ENCODE peak calls at places on chromosomes 11 and 22, in six cellular contexts. N is PC-9, K is hepatocyte, E is right lobe of liver, B is A549, S is tibial artery. G is an unnamed sample.

GRCh38 chr11:58503361-58503856 is 4.5 kb downstream of the OR5B21 start:
- DNase-seq in E (no peak), B (no peak), N (no peak), S (no peak), K (no peak), G (no peak)

GRCh38 chr11:6703247-6704063 is 20.3 kb upstream of the MRPL17 start:
- DNase-seq in N (peak), E (peak), S (peak), B (peak), K (peak), G (peak)

GRCh38 chr11:92219476-92219875 is 5.1 kb upstream of the FAT3 start:
- DNase-seq in N (no peak), S (no peak), K (no peak), B (no peak), E (no peak), G (no peak)

GRCh38 chr22:32695451-32695891 is 106.0 kb upstream of the TIMP3 start:
- DNase-seq in N (peak), B (peak), K (peak), S (no peak), E (no peak), G (no peak)

GRCh38 chr11:115452245-115452644 is 52.0 kb downstream of the CADM1 start:
- DNase-seq in K (no peak), B (peak), N (no peak), E (no peak), S (no peak), G (no peak)

GRCh38 chr11:113377606-113378005 is 10.0 kb upstream of the ANKK1 start:
- DNase-seq in N (no peak), K (no peak), B (no peak), E (no peak), S (no peak), G (no peak)

GRCh38 chr11:44578279-44578678 is 12.8 kb downstream of the CD82 start:
- DNase-seq in E (no peak), K (no peak), N (no peak), S (no peak), B (no peak), G (no peak)

GRCh38 chr22:35445933-35446332 is 46.0 kb downstream of the MCM5 start:
- DNase-seq in E (no peak), K (no peak), B (no peak), N (no peak), S (no peak), G (no peak)

GRCh38 chr11:83836883-83837654 is 550.9 kb upstream of the CCDC90B start:
- DNase-seq in E (peak), K (peak), S (no peak), N (no peak), B (peak), G (no peak)

GRCh38 chr22:47631571-47632102 is 869.2 kb downstream of the TBC1D22A start:
- DNase-seq in E (no peak), K (no peak), N (peak), B (no peak), S (no peak), G (no peak)

GRCh38 chr11:22930816-22931594 is 70.7 kb upstream of the CCDC179 start:
- DNase-seq in S (no peak), E (no peak), N (no peak), B (no peak), K (no peak), G (no peak)

GRCh38 chr11:119375629-119376196 is 5.8 kb downstream of the USP2 start:
- DNase-seq in K (no peak), S (peak), N (no peak), B (no peak), E (peak), G (no peak)

GRCh38 chr22:30424471-30425326 is 869 bp upstream of the MTFP1 start:
- DNase-seq in B (peak), E (peak), N (no peak), S (no peak), K (peak), G (no peak)

GRCh38 chr11:107683807-107684206 is 28.0 kb downstream of the SLN start:
- DNase-seq in N (no peak), E (no peak), K (no peak), S (no peak), B (peak), G (no peak)

GRCh38 chr22:24153353-24153752 is 27.9 kb upstream of the SUSD2 start:
- DNase-seq in B (no peak), N (no peak), K (peak), S (no peak), E (no peak), G (no peak)

GRCh38 chr11:69888671-69889076 is 69.5 kb upstream of the FGF3 start:
- DNase-seq in N (peak), S (no peak), B (peak), E (peak), K (peak), G (no peak)

GRCh38 chr22:24134090-24134846 is 47.0 kb upstream of the SUSD2 start:
- DNase-seq in K (no peak), N (no peak), S (peak), B (no peak), E (no peak), G (no peak)

GRCh38 chr11:45091563-45092392 is 54.7 kb upstream of the PRDM11 start:
- DNase-seq in K (no peak), E (no peak), N (peak), S (no peak), B (peak), G (no peak)

GRCh38 chr11:113345978-113346377 is 31.6 kb downstream of the TTC12 start:
- DNase-seq in E (no peak), N (no peak), B (no peak), S (no peak), K (peak), G (peak)

GRCh38 chr22:29060931-29061330 is 700 bp downstream of the C22orf31 start:
- DNase-seq in E (no peak), B (no peak), K (no peak), N (no peak), S (no peak), G (no peak)

GRCh38 chr11:283405-284080 is 5.3 kb downstream of the NLRP6 start:
- DNase-seq in K (no peak), N (no peak), S (peak), B (no peak), E (no peak), G (no peak)

DNA sequence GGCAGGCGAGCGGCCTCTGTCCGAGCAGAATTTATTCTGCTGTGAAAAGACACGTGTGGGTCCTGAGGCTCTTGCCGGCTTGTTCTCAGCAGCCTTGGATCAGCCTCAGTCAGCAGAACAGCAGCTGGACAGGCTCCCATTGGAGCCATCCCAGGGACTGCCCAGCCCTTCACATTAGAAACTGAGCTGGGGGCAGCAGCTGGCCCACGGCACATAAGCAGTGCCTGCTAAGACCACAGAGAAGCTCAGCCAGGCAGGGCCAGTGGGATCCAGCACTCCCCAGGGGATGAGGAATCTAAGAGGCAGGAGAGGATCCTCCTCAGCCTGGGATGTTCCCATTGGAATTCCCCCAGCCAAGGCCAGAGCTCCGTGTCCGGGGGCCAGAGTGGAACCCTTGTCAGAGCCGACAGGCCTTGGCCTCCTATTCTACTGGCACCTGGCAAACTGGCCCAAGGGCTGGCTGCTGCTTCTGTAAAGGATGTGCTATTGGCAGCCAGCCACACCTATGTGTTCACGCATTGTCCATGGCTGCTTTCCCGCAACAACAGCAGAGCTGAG is 18.2 kb downstream of the RTN4R start:
- DNase-seq in K (no peak), S (no peak), B (no peak), N (no peak), E (no peak), G (no peak)
- H3K27ac ChIP-seq in K (no peak), S (no peak), B (no peak), N (no peak), E (no peak), G (no peak)

DNA sequence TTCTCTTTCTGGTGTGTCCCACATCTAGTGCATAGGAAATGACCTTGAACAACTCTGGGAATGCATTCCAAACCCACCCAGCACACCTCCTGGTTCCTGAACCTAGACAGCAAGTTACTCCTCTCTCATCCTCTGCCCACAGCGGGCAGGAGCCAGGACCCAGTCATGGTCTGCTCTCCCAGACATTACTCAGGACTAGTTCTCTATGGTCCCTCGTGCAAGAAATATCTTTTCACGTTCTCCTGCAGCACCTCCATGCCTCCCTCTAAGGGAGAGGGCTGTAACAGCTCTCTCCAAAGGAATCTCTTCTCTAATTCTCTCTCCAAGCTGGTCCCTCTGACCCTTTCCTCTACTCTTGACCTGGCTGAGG is 57.9 kb upstream of the PRSS23 start:
- DNase-seq in K (no peak), B (peak), N (no peak), E (no peak), S (no peak), G (no peak)
- H3K27ac ChIP-seq in K (peak), B (peak), N (peak), E (no peak), S (peak), G (peak)

DNA sequence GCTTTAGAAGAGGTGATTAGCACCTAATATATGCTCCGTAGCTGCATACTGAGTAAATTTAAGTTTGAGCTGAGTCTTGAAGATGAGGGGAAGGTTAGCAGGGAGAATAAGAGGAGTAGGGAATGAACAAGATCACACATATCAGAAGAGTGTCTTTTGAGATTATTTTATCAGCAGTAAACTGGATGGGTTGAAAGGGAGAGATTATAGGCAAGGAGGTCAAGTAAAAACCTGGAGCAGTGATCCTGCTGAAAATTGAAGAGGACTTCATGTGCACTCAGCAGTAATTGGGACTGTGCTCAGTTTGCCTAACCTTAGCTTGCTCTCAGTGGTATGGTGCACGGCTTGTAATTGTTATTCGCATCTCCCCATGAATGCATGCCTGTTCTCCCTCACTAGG is 79.5 kb upstream of the PICALM start:
- DNase-seq in E (no peak), S (no peak), K (no peak), N (no peak), B (no peak), G (no peak)
- H3K27ac ChIP-seq in E (no peak), S (peak), K (no peak), N (no peak), B (no peak), G (no peak)

DNA sequence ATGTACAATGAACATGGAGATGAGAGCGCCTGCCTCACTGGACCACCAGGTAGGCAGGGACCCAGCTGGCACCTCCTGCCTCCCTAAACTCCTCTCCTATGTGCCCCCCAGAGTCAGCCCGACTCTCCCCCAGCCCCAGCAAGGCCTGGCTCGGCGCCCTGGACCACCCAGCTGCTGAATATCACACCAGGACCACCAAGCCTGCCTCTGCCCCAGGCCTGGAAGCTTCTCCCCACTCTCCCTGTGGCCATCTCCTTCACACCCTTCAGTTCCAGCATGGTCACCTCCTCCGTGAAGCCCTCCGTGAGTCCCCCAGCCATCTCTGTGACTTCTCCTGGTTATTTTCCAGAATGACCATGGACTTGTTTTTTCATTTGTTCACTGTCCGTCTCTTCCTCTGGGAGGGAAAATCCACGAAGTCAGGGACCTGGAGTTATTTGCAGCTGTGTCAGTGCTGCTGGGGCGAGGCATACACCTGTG is 6.4 kb upstream of the LSP1 start:
- DNase-seq in N (no peak), B (no peak), E (peak), S (no peak), K (no peak), G (no peak)
- H3K27ac ChIP-seq in N (no peak), B (no peak), E (no peak), S (no peak), K (no peak), G (no peak)

G was measured in epithelial cell of prostate.